ENCODE peak calls at places on chromosomes 4 and X, in seven cellular contexts. H is neural crest cell, C is T47D, F is KBM-7, M is K562, A is fibroblast of pulmonary artery, J is MM.1S. Y is an unnamed sample.

GRCh38 chr4:128630881-128631280 is 178.6 kb upstream of the JADE1 start:
- DNase-seq in H (no peak), C (no peak), F (no peak), M (no peak), A (peak), J (no peak), Y (no peak)

GRCh38 chr4:76306882-76307669 is 543 bp downstream of the STBD1 start:
- DNase-seq in H (peak), C (peak), F (peak), M (no peak), A (peak), J (peak), Y (peak)

GRCh38 chr4:54586343-54586953 is 71.3 kb upstream of the KIT start:
- DNase-seq in H (no peak), C (peak), F (no peak), M (peak), A (peak), J (no peak), Y (peak)

GRCh38 chr4:41957634-41958033 is 22.4 kb downstream of the TMEM33 start:
- DNase-seq in H (no peak), C (peak), F (peak), M (peak), A (peak), J (peak), Y (peak)

GRCh38 chrX:155718964-155719586 is 106.3 kb upstream of the TMLHE start:
- DNase-seq in H (no peak), C (peak), F (peak), M (no peak), A (peak), J (peak), Y (no peak)

GRCh38 chrX:30144971-30145731 is 70.2 kb upstream of the MAGEB2 start:
- DNase-seq in H (no peak), C (no peak), F (no peak), M (peak), A (no peak), J (no peak), Y (no peak)

GRCh38 chr4:158130204-158130603 is 42.6 kb downstream of the GASK1B start:
- DNase-seq in H (no peak), C (no peak), F (no peak), M (no peak), A (no peak), J (no peak), Y (no peak)

GRCh38 chr4:99077177-99077576 is 11.4 kb downstream of the ADH5 start:
- DNase-seq in H (no peak), C (no peak), F (no peak), M (no peak), A (no peak), J (no peak), Y (no peak)

GRCh38 chr4:133154725-133155124 is 5.6 kb downstream of the PCDH10 start:
- DNase-seq in H (peak), C (peak), F (peak), M (peak), A (peak), J (peak), Y (peak)

GRCh38 chr4:98319021-98319420 is 57.8 kb downstream of the RAP1GDS1 start:
- DNase-seq in H (no peak), C (no peak), F (no peak), M (no peak), A (no peak), J (no peak), Y (no peak)

GRCh38 chr4:8560265-8561047 is 19.7 kb upstream of the GPR78 start:
- DNase-seq in H (no peak), C (no peak), F (no peak), M (no peak), A (no peak), J (no peak), Y (no peak)

GRCh38 chr4:185011408-185011807 is 6.9 kb upstream of the HELT start:
- DNase-seq in H (peak), C (peak), F (peak), M (peak), A (no peak), J (peak), Y (no peak)

Y was measured in fibroblast of mammary gland.